ENCODE peak calls at places on chromosome 18, in four cellular contexts. R is A549, U is K562, Z is WTC11. T is an unnamed sample.
A peak's percentile ranks its signal among the peaks of the same experiment; 100 is the strongest.

GRCh38 chr18:3455090-3455640 is 5.2 kb downstream of the TGIF1 start:
- DNase-seq in Z (no peak), U (no peak), R (no peak), T (no peak)

GRCh38 chr18:79211844-79212243 is 142.7 kb downstream of the ATP9B start:
- DNase-seq in Z (no peak), U (no peak), R (no peak), T (peak; percentile 27)

GRCh38 chr18:36572135-36572856 is 256.5 kb downstream of the TPGS2 start:
- DNase-seq in R (peak; percentile 5), U (peak; percentile 57), Z (peak; percentile 50), T (peak; percentile 19)

GRCh38 chr18:25736516-25736915 is 353.9 kb downstream of the SS18 start:
- DNase-seq in U (no peak), Z (no peak), R (no peak), T (no peak)

GRCh38 chr18:77980275-77980674 is 730.6 kb downstream of the GALR1 start:
- DNase-seq in Z (no peak), U (no peak), R (no peak), T (no peak)

GRCh38 chr18:22040527-22040926 is 128.9 kb upstream of the GATA6 start:
- DNase-seq in R (no peak), U (no peak), Z (no peak), T (no peak)

GRCh38 chr18:37567061-37567993 is 1.7 kb upstream of the CELF4 start:
- DNase-seq in U (no peak), R (no peak), Z (no peak), T (no peak)

GRCh38 chr18:48230459-48231113 is 178.6 kb downstream of the ZBTB7C start:
- DNase-seq in R (peak; percentile 76), U (peak; percentile 50), Z (peak; percentile 84), T (peak; percentile 57)

GRCh38 chr18:76860411-76860810 is 38.1 kb downstream of the ZNF236 start:
- DNase-seq in Z (no peak), U (no peak), R (no peak), T (no peak)

GRCh38 chr18:76363451-76364120 is 131.5 kb downstream of the ZNF516 start:
- DNase-seq in Z (no peak), R (no peak), U (no peak), T (peak; percentile 32)

GRCh38 chr18:35974181-35974580 is 1.7 kb downstream of the RMP24 start:
- DNase-seq in R (no peak), U (no peak), Z (no peak), T (no peak)

GRCh38 chr18:37668971-37669747 is 103.6 kb upstream of the CELF4 start:
- DNase-seq in U (no peak), R (no peak), Z (no peak), T (no peak)

GRCh38 chr18:78859686-78860085 is 119.9 kb upstream of the SALL3 start:
- DNase-seq in R (no peak), U (no peak), Z (no peak), T (no peak)

GRCh38 chr18:37419272-37419671 is 146.3 kb downstream of the CELF4 start:
- DNase-seq in Z (no peak), U (no peak), R (no peak), T (no peak)

GRCh38 chr18:32661486-32662299 is 111.1 kb downstream of the KLHL14 start:
- DNase-seq in Z (no peak), U (no peak), R (no peak), T (no peak)

GRCh38 chr18:62332964-62333695 is 8.0 kb downstream of the TNFRSF11A start:
- DNase-seq in R (no peak), Z (no peak), U (no peak), T (no peak)

GRCh38 chr18:21904856-21905255 is 164.3 kb downstream of the MIB1 start:
- DNase-seq in R (no peak), Z (no peak), U (no peak), T (no peak)

GRCh38 chr18:78632111-78632541 is 347.5 kb upstream of the SALL3 start:
- DNase-seq in R (no peak), Z (no peak), U (no peak), T (no peak)

GRCh38 chr18:15005313-15006130 is 257.6 kb downstream of the ANKRD30B start:
- DNase-seq in R (no peak), Z (no peak), U (no peak), T (no peak)

GRCh38 chr18:29041976-29042375 is 865.0 kb upstream of the CDH2 start:
- DNase-seq in Z (no peak), U (no peak), R (no peak), T (no peak)

GRCh38 chr18:31325051-31325450 is 7.1 kb downstream of the DSG1 start:
- DNase-seq in U (no peak), R (no peak), Z (no peak), T (no peak)

GRCh38 chr18:54086046-54086802 is 138.2 kb downstream of the MBD2 start:
- DNase-seq in R (no peak), Z (no peak), U (no peak), T (no peak)

GRCh38 chr18:50473896-50474295 is 86.0 kb upstream of the MAPK4 start:
- DNase-seq in R (no peak), U (no peak), Z (no peak), T (no peak)

GRCh38 chr18:52339891-52340371 is at the start of gene DCC:
- DNase-seq in R (peak; percentile 35), U (peak; percentile 0), Z (peak; percentile 68), T (peak; percentile 2)

GRCh38 chr18:39845086-39845485 is 2109.9 kb upstream of the PIK3C3 start:
- DNase-seq in Z (no peak), R (no peak), U (no peak), T (no peak)

GRCh38 chr18:27712066-27712465 is 464.9 kb downstream of the CDH2 start:
- DNase-seq in Z (no peak), U (no peak), R (no peak), T (no peak)

GRCh38 chr18:76752400-76752799 is 70.0 kb upstream of the ZNF236 start:
- DNase-seq in U (no peak), Z (no peak), R (no peak), T (no peak)

GRCh38 chr18:8705941-8706544 is 687 bp downstream of the MTCL1 start:
- DNase-seq in Z (peak; percentile 19), U (no peak), R (no peak), T (no peak)

GRCh38 chr18:8703781-8704301 is 1.5 kb upstream of the MTCL1 start:
- DNase-seq in R (no peak), Z (no peak), U (no peak), T (peak; percentile 32)

GRCh38 chr18:8704361-8705279 is 736 bp upstream of the MTCL1 start:
- DNase-seq in R (peak; percentile 84), U (peak; percentile 91), Z (peak; percentile 82), T (peak; percentile 60)

GRCh38 chr18:8706545-8706980 is 1.2 kb downstream of the MTCL1 start:
- DNase-seq in U (no peak), Z (peak; percentile 21), R (no peak), T (no peak)

GRCh38 chr18:8705280-8705940 is at the start of gene MTCL1:
- DNase-seq in Z (peak; percentile 53), U (peak; percentile 58), R (peak; percentile 73), T (no peak)
- TF ChIP-seq NR3C1 in Z (no peak), U (no peak), R (no peak), T (no peak)

GRCh38 chr18:74654637-74655036 is 57.0 kb downstream of the ZNF407 start:
- DNase-seq in Z (no peak), R (no peak), U (no peak), T (no peak)
- TF ChIP-seq NR3C1 in Z (no peak), R (no peak), U (no peak), T (no peak)

GRCh38 chr18:66676699-66677098 is 72.8 kb upstream of the CDH19 start:
- DNase-seq in Z (no peak), U (no peak), R (no peak), T (no peak)
- TF ChIP-seq NR3C1 in Z (no peak), U (no peak), R (no peak), T (no peak)

GRCh38 chr18:55575949-55576348 is 12.0 kb downstream of the TCF4 start:
- DNase-seq in R (no peak), Z (no peak), U (no peak), T (no peak)

GRCh38 chr18:55573386-55573785 is 14.6 kb downstream of the TCF4 start:
- DNase-seq in U (no peak), R (no peak), Z (peak; percentile 23), T (no peak)

GRCh38 chr18:55577812-55578539 is 10.0 kb downstream of the TCF4 start:
- DNase-seq in Z (no peak), R (no peak), U (peak; percentile 49), T (no peak)

GRCh38 chr18:55570966-55571365 is 17.0 kb downstream of the TCF4 start:
- DNase-seq in U (no peak), Z (no peak), R (no peak), T (no peak)

GRCh38 chr18:55575066-55575465 is 12.9 kb downstream of the TCF4 start:
- DNase-seq in Z (no peak), U (no peak), R (no peak), T (no peak)
- TF ChIP-seq NR3C1 in Z (no peak), U (no peak), R (no peak), T (no peak)

GRCh38 chr18:58087928-58088722 is 44.1 kb downstream of the NEDD4L start:
- DNase-seq in Z (no peak), U (peak; percentile 74), R (no peak), T (no peak)
- TF ChIP-seq NR3C1 in Z (no peak), U (no peak), R (no peak), T (no peak)

DNA sequence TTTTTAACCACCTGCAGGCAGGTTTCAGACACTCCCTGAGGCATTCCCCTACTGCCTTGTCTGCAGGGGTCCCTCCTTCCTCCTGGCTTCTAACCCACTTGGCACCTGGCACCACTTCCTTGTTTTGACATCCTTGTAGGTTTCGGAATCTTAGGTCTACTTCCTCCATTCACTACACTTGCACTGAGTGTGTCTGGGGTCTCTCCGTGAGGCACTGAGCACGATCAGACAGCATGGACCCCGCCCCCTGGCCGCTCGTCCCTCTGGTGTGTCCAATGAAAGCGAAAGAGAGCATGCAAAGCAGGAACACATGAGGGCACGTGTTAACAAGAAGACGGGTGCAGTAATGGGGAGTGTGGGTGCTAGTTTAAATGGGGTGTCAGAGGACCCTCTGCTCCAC is 63.8 kb downstream of the HAUS1 start:
- DNase-seq in U (no peak), Z (no peak), R (no peak), T (no peak)
- TF ChIP-seq NR3C1 in U (no peak), Z (no peak), R (no peak), T (no peak)

GRCh38 chr18:75183524-75183923 is 25.4 kb downstream of the PTGR3 start:
- DNase-seq in U (no peak), R (no peak), Z (no peak), T (no peak)
- TF ChIP-seq NR3C1 in U (no peak), R (no peak), Z (no peak), T (no peak)

DNA sequence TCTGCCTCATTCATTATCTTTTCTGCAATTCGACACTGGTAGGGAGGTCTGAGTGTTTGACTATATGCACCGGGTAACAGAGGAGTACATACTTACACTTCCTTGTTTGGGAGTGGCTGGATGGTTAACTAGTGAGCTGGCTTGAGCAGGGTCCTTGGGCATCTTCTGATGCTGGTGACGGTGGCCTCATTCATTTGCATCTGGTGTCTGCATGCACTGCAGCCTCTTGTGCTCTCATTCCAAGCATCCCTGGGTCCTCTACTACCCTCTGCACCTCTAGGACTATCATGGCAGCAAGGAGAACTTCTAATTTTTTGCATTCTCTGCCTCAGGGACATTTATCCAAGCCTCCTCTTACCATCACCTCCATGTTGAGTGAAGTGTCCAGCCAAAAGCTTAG is 100.1 kb upstream of the TCF4 start:
- DNase-seq in R (no peak), U (no peak), Z (no peak), T (no peak)
- TF ChIP-seq NR3C1 in R (no peak), U (no peak), Z (no peak), T (no peak)